ENCODE peak calls at places on chromosome 15, in seven cellular contexts. One of them, this sample, is unnamed.

GRCh38 chr15:47987908-47988532 is 132.8 kb upstream of the SLC24A5 start:
- DNase-seq in IMR-90: peak
- DNase-seq in A549: peak
- DNase-seq in K562: peak
- DNase-seq in HepG2: peak
- DNase-seq in H1: no peak
- DNase-seq in GM12878: peak
- DNase-seq in this sample: peak

GRCh38 chr15:28125673-28126651 is 26.8 kb upstream of the OCA2 start:
- DNase-seq in IMR-90: peak
- DNase-seq in A549: peak
- DNase-seq in K562: peak
- DNase-seq in HepG2: peak
- DNase-seq in H1: no peak
- DNase-seq in GM12878: no peak
- DNase-seq in this sample: peak

GRCh38 chr15:31297221-31297879 is 29.3 kb upstream of the KLF13 start:
- DNase-seq in IMR-90: no peak
- DNase-seq in A549: no peak
- DNase-seq in K562: no peak
- DNase-seq in HepG2: no peak
- DNase-seq in H1: no peak
- DNase-seq in GM12878: no peak
- DNase-seq in this sample: no peak

GRCh38 chr15:70399204-70399603 is 301.5 kb upstream of the TLE3 start:
- DNase-seq in IMR-90: no peak
- DNase-seq in A549: no peak
- DNase-seq in K562: no peak
- DNase-seq in HepG2: no peak
- DNase-seq in H1: no peak
- DNase-seq in GM12878: no peak
- DNase-seq in this sample: no peak

GRCh38 chr15:26179906-26180305 is 316.8 kb upstream of the ATP10A start:
- DNase-seq in IMR-90: no peak
- DNase-seq in A549: peak
- DNase-seq in K562: peak
- DNase-seq in HepG2: peak
- DNase-seq in H1: peak
- DNase-seq in GM12878: no peak
- DNase-seq in this sample: no peak

GRCh38 chr15:29593086-29593485 is 229.2 kb downstream of the TJP1 start:
- DNase-seq in IMR-90: no peak
- DNase-seq in A549: no peak
- DNase-seq in K562: no peak
- DNase-seq in HepG2: no peak
- DNase-seq in H1: no peak
- DNase-seq in GM12878: no peak
- DNase-seq in this sample: no peak

GRCh38 chr15:85312925-85313324 is 67.5 kb upstream of the AKAP13 start:
- DNase-seq in IMR-90: peak
- DNase-seq in A549: no peak
- DNase-seq in K562: no peak
- DNase-seq in HepG2: peak
- DNase-seq in H1: no peak
- DNase-seq in GM12878: no peak
- DNase-seq in this sample: no peak

GRCh38 chr15:86690566-86690965 is 610.9 kb downstream of the AGBL1 start:
- DNase-seq in IMR-90: no peak
- DNase-seq in A549: no peak
- DNase-seq in K562: no peak
- DNase-seq in HepG2: no peak
- DNase-seq in H1: no peak
- DNase-seq in GM12878: no peak
- DNase-seq in this sample: no peak

GRCh38 chr15:39171944-39172368 is 408.9 kb upstream of the THBS1 start:
- DNase-seq in IMR-90: peak
- DNase-seq in A549: peak
- DNase-seq in K562: peak
- DNase-seq in HepG2: peak
- DNase-seq in H1: peak
- DNase-seq in GM12878: peak
- DNase-seq in this sample: peak

GRCh38 chr15:98671060-98672008 is 23.0 kb downstream of the IGF1R start:
- DNase-seq in IMR-90: peak
- DNase-seq in A549: no peak
- DNase-seq in K562: no peak
- DNase-seq in HepG2: peak
- DNase-seq in H1: peak
- DNase-seq in GM12878: no peak
- DNase-seq in this sample: no peak

GRCh38 chr15:89071471-89071870 is 16.8 kb upstream of the ABHD2 start:
- DNase-seq in IMR-90: no peak
- DNase-seq in A549: peak
- DNase-seq in K562: no peak
- DNase-seq in HepG2: no peak
- DNase-seq in H1: no peak
- DNase-seq in GM12878: no peak
- DNase-seq in this sample: no peak

GRCh38 chr15:77473328-77473727 is 52.6 kb downstream of the HMG20A start:
- DNase-seq in IMR-90: no peak
- DNase-seq in A549: no peak
- DNase-seq in K562: no peak
- DNase-seq in HepG2: no peak
- DNase-seq in H1: no peak
- DNase-seq in GM12878: no peak
- DNase-seq in this sample: no peak

GRCh38 chr15:93058904-93059427 is 30.0 kb downstream of the RGMA start:
- DNase-seq in IMR-90: no peak
- DNase-seq in A549: no peak
- DNase-seq in K562: no peak
- DNase-seq in HepG2: no peak
- DNase-seq in H1: no peak
- DNase-seq in GM12878: no peak
- DNase-seq in this sample: no peak

GRCh38 chr15:60006203-60006782 is 2.2 kb downstream of the FOXB1 start:
- DNase-seq in IMR-90: peak
- DNase-seq in A549: no peak
- DNase-seq in K562: peak
- DNase-seq in HepG2: no peak
- DNase-seq in H1: no peak
- DNase-seq in GM12878: no peak
- DNase-seq in this sample: no peak

GRCh38 chr15:92608866-92609700 is 46.5 kb downstream of the FAM174B start:
- DNase-seq in IMR-90: no peak
- DNase-seq in A549: no peak
- DNase-seq in K562: no peak
- DNase-seq in HepG2: no peak
- DNase-seq in H1: no peak
- DNase-seq in GM12878: no peak
- DNase-seq in this sample: no peak

GRCh38 chr15:60859996-60860494 is 369.1 kb downstream of the RORA start:
- DNase-seq in IMR-90: peak
- DNase-seq in A549: no peak
- DNase-seq in K562: no peak
- DNase-seq in HepG2: no peak
- DNase-seq in H1: no peak
- DNase-seq in GM12878: no peak
- DNase-seq in this sample: no peak

GRCh38 chr15:80437492-80437891 is 33.3 kb downstream of the ARNT2 start:
- DNase-seq in IMR-90: peak
- DNase-seq in A549: no peak
- DNase-seq in K562: no peak
- DNase-seq in HepG2: no peak
- DNase-seq in H1: no peak
- DNase-seq in GM12878: no peak
- DNase-seq in this sample: no peak

GRCh38 chr15:70976856-70977255 is 84.2 kb downstream of the LRRC49 start:
- DNase-seq in IMR-90: peak
- DNase-seq in A549: no peak
- DNase-seq in K562: no peak
- DNase-seq in HepG2: no peak
- DNase-seq in H1: no peak
- DNase-seq in GM12878: no peak
- DNase-seq in this sample: no peak

GRCh38 chr15:39156166-39156565 is 424.7 kb upstream of the THBS1 start:
- DNase-seq in IMR-90: no peak
- DNase-seq in A549: no peak
- DNase-seq in K562: no peak
- DNase-seq in HepG2: no peak
- DNase-seq in H1: no peak
- DNase-seq in GM12878: no peak
- DNase-seq in this sample: no peak

GRCh38 chr15:101357333-101357732 is 62.3 kb upstream of the SNRPA1 start:
- DNase-seq in IMR-90: no peak
- DNase-seq in A549: no peak
- DNase-seq in K562: peak
- DNase-seq in HepG2: no peak
- DNase-seq in H1: no peak
- DNase-seq in GM12878: no peak
- DNase-seq in this sample: no peak

GRCh38 chr15:100031665-100032357 is 298.6 kb upstream of the LYSMD4 start:
- DNase-seq in IMR-90: no peak
- DNase-seq in A549: no peak
- DNase-seq in K562: no peak
- DNase-seq in HepG2: no peak
- DNase-seq in H1: no peak
- DNase-seq in GM12878: no peak
- DNase-seq in this sample: no peak

GRCh38 chr15:40702077-40702476 is 7.1 kb downstream of the RAD51 start:
- DNase-seq in IMR-90: peak
- DNase-seq in A549: no peak
- DNase-seq in K562: no peak
- DNase-seq in HepG2: peak
- DNase-seq in H1: no peak
- DNase-seq in GM12878: no peak
- DNase-seq in this sample: no peak

GRCh38 chr15:94346272-94346671 is 114.9 kb downstream of the MCTP2 start:
- DNase-seq in IMR-90: peak
- DNase-seq in A549: peak
- DNase-seq in K562: no peak
- DNase-seq in HepG2: no peak
- DNase-seq in H1: no peak
- DNase-seq in GM12878: no peak
- DNase-seq in this sample: no peak

GRCh38 chr15:99511865-99512632 is 53.7 kb upstream of the MEF2A start:
- DNase-seq in IMR-90: no peak
- DNase-seq in A549: no peak
- DNase-seq in K562: no peak
- DNase-seq in HepG2: no peak
- DNase-seq in H1: no peak
- DNase-seq in GM12878: peak
- DNase-seq in this sample: no peak

GRCh38 chr15:88900982-88901418 is 5.7 kb upstream of the HAPLN3 start:
- DNase-seq in IMR-90: no peak
- DNase-seq in A549: no peak
- DNase-seq in K562: no peak
- DNase-seq in HepG2: no peak
- DNase-seq in H1: no peak
- DNase-seq in GM12878: no peak
- DNase-seq in this sample: no peak

GRCh38 chr15:63504247-63504978 is at the start of gene USP3:
- DNase-seq in IMR-90: peak
- DNase-seq in A549: peak
- DNase-seq in K562: peak
- DNase-seq in HepG2: peak
- DNase-seq in H1: peak
- DNase-seq in GM12878: no peak
- DNase-seq in this sample: peak
- TF ChIP-seq CTCF in IMR-90: peak
- TF ChIP-seq CTCF in A549: peak
- TF ChIP-seq CTCF in K562: no peak
- TF ChIP-seq CTCF in HepG2: peak
- TF ChIP-seq CTCF in H1: no peak
- TF ChIP-seq CTCF in GM12878: peak
- TF ChIP-seq CTCF in this sample: no peak

GRCh38 chr15:68994981-68995753 is 19.3 kb upstream of the NOX5 start:
- DNase-seq in IMR-90: no peak
- DNase-seq in A549: no peak
- DNase-seq in K562: no peak
- DNase-seq in HepG2: no peak
- DNase-seq in H1: no peak
- DNase-seq in GM12878: no peak
- DNase-seq in this sample: no peak

GRCh38 chr15:68993276-68993675 is 21.2 kb upstream of the NOX5 start:
- DNase-seq in IMR-90: no peak
- DNase-seq in A549: no peak
- DNase-seq in K562: no peak
- DNase-seq in HepG2: no peak
- DNase-seq in H1: no peak
- DNase-seq in GM12878: no peak
- DNase-seq in this sample: no peak

GRCh38 chr15:68992696-68993095 is 21.8 kb upstream of the NOX5 start:
- DNase-seq in IMR-90: no peak
- DNase-seq in A549: no peak
- DNase-seq in K562: no peak
- DNase-seq in HepG2: no peak
- DNase-seq in H1: no peak
- DNase-seq in GM12878: no peak
- DNase-seq in this sample: no peak

GRCh38 chr15:68995754-68996141 is 18.7 kb upstream of the NOX5 start:
- DNase-seq in IMR-90: no peak
- DNase-seq in A549: no peak
- DNase-seq in K562: no peak
- DNase-seq in HepG2: no peak
- DNase-seq in H1: no peak
- DNase-seq in GM12878: no peak
- DNase-seq in this sample: no peak

DNA sequence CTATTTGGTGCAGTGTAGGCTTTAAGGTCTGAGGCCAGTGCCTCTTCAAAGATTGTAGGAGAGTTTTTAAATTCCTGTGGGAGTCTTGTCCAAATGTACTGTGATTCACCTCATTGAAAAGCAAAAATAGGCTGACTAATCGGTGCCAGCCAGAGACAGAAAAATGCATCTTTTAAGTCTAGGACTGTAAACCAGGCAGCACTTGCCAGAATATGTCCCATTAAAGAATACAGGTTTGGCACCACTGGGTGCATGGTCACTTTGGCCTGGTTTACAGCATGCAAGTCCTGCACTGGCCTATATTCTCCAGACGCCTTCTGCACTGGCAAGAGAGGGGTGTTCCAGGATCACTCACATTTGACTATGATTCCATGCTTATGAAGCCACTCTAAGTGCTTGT is 20.3 kb upstream of the NOX5 start:
- DNase-seq in IMR-90: peak
- DNase-seq in A549: no peak
- DNase-seq in K562: no peak
- DNase-seq in HepG2: no peak
- DNase-seq in H1: no peak
- DNase-seq in GM12878: no peak
- DNase-seq in this sample: no peak
- TF ChIP-seq CEBPB in IMR-90: no peak
- TF ChIP-seq CEBPB in A549: no peak
- TF ChIP-seq CEBPB in K562: no peak
- TF ChIP-seq CEBPB in HepG2: no peak
- TF ChIP-seq CEBPB in H1: no peak
- TF ChIP-seq CEBPB in GM12878: no peak
- TF ChIP-seq CEBPB in this sample: no peak

GRCh38 chr15:83208357-83208661 is 686 bp upstream of the HDGFL3 start:
- DNase-seq in IMR-90: no peak
- DNase-seq in A549: peak
- DNase-seq in K562: no peak
- DNase-seq in HepG2: no peak
- DNase-seq in H1: no peak
- DNase-seq in GM12878: no peak
- DNase-seq in this sample: no peak
- TF ChIP-seq CTCF in IMR-90: no peak
- TF ChIP-seq CTCF in A549: peak
- TF ChIP-seq CTCF in K562: peak
- TF ChIP-seq CTCF in HepG2: no peak
- TF ChIP-seq CTCF in H1: no peak
- TF ChIP-seq CTCF in GM12878: no peak
- TF ChIP-seq CTCF in this sample: no peak

GRCh38 chr15:73239564-73240208 is 129.1 kb downstream of the HCN4 start:
- DNase-seq in IMR-90: peak
- DNase-seq in A549: peak
- DNase-seq in K562: no peak
- DNase-seq in HepG2: no peak
- DNase-seq in H1: no peak
- DNase-seq in GM12878: no peak
- DNase-seq in this sample: no peak
- TF ChIP-seq CEBPB in IMR-90: no peak
- TF ChIP-seq CEBPB in A549: no peak
- TF ChIP-seq CEBPB in K562: peak
- TF ChIP-seq CEBPB in HepG2: no peak
- TF ChIP-seq CEBPB in H1: no peak
- TF ChIP-seq CEBPB in GM12878: no peak
- TF ChIP-seq CEBPB in this sample: no peak